ENCODE peak calls at places on chromosomes 11 and 22, in nine cellular contexts. N is ovary, S is HepG2, O is tibial nerve, D is transverse colon, B is IMR-90, A is body of pancreas, L is prostate gland, G is heart left ventricle. Y is an unnamed sample.

GRCh38 chr11:24709928-24710565 is 213.2 kb downstream of the LUZP2 start:
- DNase-seq in N (no peak), S (no peak), O (no peak), D (no peak), B (no peak), A (no peak), L (no peak), G (no peak), Y (no peak)

GRCh38 chr11:2289350-2289749 is 12.4 kb downstream of the C11orf21 start:
- DNase-seq in N (no peak), S (no peak), O (no peak), D (no peak), B (no peak), A (peak; percentile 31), L (no peak), G (peak; percentile 35), Y (peak; percentile 40)

GRCh38 chr11:122226810-122227379 is 110.9 kb upstream of the BLID start:
- DNase-seq in N (no peak), S (no peak), O (no peak), D (no peak), B (no peak), A (no peak), L (no peak), G (no peak), Y (no peak)

GRCh38 chr22:36790648-36791047 is 14.7 kb upstream of the IFT27 start:
- DNase-seq in N (no peak), S (no peak), O (no peak), D (no peak), B (no peak), A (no peak), L (no peak), G (no peak), Y (no peak)

GRCh38 chr11:60973699-60974098 is 2.2 kb downstream of the CD6 start:
- DNase-seq in N (no peak), S (no peak), O (no peak), D (no peak), B (no peak), A (no peak), L (no peak), G (no peak), Y (no peak)

GRCh38 chr11:127059286-127060200 is 59.0 kb upstream of the KIRREL3 start:
- DNase-seq in N (no peak), S (no peak), O (no peak), D (no peak), B (no peak), A (no peak), L (no peak), G (no peak), Y (peak; percentile 10)

GRCh38 chr22:27829620-27830019 is 28.1 kb upstream of the MN1 start:
- DNase-seq in N (no peak), S (no peak), O (no peak), D (no peak), B (no peak), A (no peak), L (no peak), G (no peak), Y (no peak)

GRCh38 chr11:131463609-131464008 is 93.2 kb downstream of the NTM start:
- DNase-seq in N (no peak), S (no peak), O (no peak), D (no peak), B (no peak), A (no peak), L (no peak), G (no peak), Y (no peak)

GRCh38 chr11:102361100-102362021 is 14.3 kb downstream of the BIRC2 start:
- DNase-seq in N (no peak), S (no peak), O (no peak), D (no peak), B (peak; percentile 17), A (no peak), L (no peak), G (no peak), Y (no peak)

GRCh38 chr11:665707-666281 is 28.7 kb downstream of the DRD4 start:
- DNase-seq in N (no peak), S (no peak), O (no peak), D (no peak), B (peak; percentile 29), A (no peak), L (peak; percentile 79), G (no peak), Y (no peak)

GRCh38 chr11:131717616-131718015 is 347.2 kb downstream of the NTM start:
- DNase-seq in N (no peak), S (no peak), O (no peak), D (no peak), B (no peak), A (no peak), L (no peak), G (no peak), Y (no peak)

GRCh38 chr11:22078063-22078462 is 114.8 kb upstream of the ANO5 start:
- DNase-seq in N (no peak), S (no peak), O (no peak), D (no peak), B (no peak), A (no peak), L (no peak), G (no peak), Y (no peak)

GRCh38 chr11:58647141-58647699 is 24.8 kb downstream of the CNTF start:
- DNase-seq in N (no peak), S (no peak), O (no peak), D (no peak), B (no peak), A (no peak), L (no peak), G (no peak), Y (no peak)

GRCh38 chr11:2732940-2733628 is 33.3 kb upstream of the KCNQ1OT1 start:
- DNase-seq in N (peak; percentile 12), S (no peak), O (no peak), D (no peak), B (no peak), A (no peak), L (no peak), G (no peak), Y (no peak)

GRCh38 chr11:14336507-14337503 is 22.2 kb downstream of the RRAS2 start:
- DNase-seq in N (no peak), S (peak; percentile 85), O (no peak), D (no peak), B (peak; percentile 99), A (no peak), L (no peak), G (no peak), Y (no peak)

GRCh38 chr22:30048711-30049110 is 31.6 kb upstream of the HORMAD2 start:
- DNase-seq in N (no peak), S (no peak), O (no peak), D (no peak), B (peak; percentile 44), A (no peak), L (no peak), G (no peak), Y (no peak)

DNA sequence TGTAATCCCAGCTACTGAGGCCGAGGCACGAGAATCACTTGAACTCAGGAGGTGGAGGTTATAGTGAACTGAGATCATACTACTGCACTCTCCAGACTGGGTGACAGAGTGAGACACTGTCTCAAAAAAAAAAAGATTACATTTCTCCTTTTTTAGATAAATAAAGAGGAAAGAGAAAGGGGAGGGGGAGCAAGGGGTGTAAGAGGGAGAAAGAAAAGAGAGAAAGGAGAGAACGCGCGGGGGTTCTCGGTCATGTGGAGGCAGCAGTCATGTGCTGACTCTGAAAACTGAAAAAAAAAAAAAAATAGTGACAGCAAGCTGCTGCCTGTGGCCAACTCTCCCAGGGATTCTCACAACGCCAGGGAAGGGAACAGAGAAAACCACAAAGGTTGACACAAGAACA is 14.3 kb downstream of the SCGB1A1 start:
- DNase-seq in N (no peak), S (no peak), O (no peak), D (no peak), B (no peak), A (no peak), L (peak; percentile 29), G (no peak), Y (no peak)
- TF ChIP-seq POLR2A in N (no peak), S (no peak), O (no peak), D (no peak), B (no peak), A (no peak), L (no peak), G (no peak), Y (no peak)

DNA sequence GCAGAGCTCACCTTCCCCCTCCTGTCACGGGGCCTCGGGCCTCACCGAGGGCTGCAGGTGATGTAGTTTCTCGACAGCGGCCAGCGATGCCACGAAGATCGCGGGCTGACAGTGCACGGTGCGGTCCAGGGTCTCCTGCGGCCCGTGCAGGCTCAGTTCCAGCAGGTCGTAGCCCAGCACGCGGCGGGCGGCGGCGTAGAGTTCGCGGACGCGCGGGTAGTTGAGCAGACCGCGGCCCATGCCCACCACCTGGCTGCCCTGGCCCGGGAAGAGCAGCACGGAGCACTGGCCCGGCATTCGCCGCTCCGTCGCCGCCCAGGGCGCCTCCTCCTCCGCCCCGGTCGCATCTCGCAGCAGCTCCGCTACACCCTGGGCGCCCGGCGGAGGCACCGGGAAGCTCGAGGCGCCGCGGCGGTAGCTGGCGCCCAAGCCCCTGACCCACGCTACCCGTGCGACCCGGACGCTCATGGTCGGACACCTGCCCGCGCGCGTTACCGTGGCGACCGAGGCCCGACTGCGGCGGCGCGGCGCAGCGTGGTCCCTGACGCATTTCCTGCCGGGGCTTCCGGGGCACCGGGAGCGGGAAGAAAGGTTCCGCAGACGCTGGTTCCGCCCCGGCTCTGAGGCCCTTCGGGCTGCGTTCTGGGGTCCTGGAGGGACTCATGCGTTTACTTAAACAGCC is at the start of gene MCAT:
- DNase-seq in N (peak; percentile 82), S (peak; percentile 61), O (peak; percentile 74), D (peak; percentile 90), B (peak; percentile 68), A (peak; percentile 85), L (peak; percentile 75), G (peak; percentile 89), Y (peak; percentile 96)
- TF ChIP-seq POLR2A in N (peak; percentile 56), S (peak; percentile 60), O (no peak), D (peak; percentile 54), B (peak; percentile 34), A (peak; percentile 28), L (peak; percentile 57), G (peak; percentile 55), Y (peak; percentile 11)

DNA sequence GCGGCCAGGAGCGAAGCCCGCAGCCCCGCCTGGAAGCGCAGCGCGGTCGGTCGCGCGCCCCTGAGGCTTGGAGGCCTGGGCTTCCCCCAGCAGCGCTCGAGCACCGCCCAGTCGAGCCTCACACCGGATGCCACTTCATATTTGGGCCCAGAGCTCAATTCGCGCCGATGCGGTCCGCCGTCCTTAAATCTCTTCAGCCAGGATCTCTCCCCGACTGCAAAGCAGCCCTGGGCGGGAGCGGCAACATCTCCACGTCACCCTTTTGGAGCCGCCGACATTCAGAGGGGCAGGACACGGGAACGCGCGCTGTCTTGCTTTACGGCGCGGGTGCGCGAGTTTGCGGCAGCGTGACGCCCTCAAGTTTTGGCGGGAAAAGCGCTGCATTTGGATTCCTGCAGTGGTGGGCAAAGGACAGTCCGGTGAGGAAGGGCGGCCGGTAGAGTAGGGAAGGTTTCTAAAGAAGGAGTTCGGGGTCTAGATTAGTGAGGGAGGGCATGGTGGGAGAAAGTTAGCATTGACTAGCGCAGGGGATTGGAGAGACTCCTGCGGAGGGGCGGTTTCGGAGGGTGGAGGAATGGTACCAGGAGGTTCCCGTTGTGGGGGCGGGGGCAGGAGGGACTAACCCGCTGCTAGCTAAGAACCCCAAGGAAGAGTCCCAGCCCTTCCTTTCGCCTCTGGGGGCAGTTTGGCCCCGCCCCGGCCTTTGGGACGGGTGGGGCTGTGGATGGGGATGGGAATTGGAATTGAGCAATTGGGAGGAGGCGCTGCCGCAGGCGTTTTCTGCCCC is 824 bp downstream of the CHEK1 start:
- DNase-seq in N (peak; percentile 91), S (peak; percentile 82), O (peak; percentile 68), D (peak; percentile 90), B (peak; percentile 85), A (peak; percentile 87), L (peak; percentile 82), G (peak; percentile 86), Y (peak; percentile 96)
- TF ChIP-seq POLR2A in N (peak; percentile 57), S (peak; percentile 61), O (peak; percentile 75), D (peak; percentile 79), B (peak; percentile 78), A (peak; percentile 85), L (peak; percentile 76), G (peak; percentile 48), Y (no peak)

GRCh38 chr11:85095239-85095638 is 531.9 kb downstream of the DLG2 start:
- DNase-seq in N (no peak), S (no peak), O (no peak), D (no peak), B (no peak), A (no peak), L (no peak), G (no peak), Y (no peak)
- TF ChIP-seq POLR2A in N (no peak), S (no peak), O (no peak), D (no peak), B (no peak), A (no peak), L (no peak), G (no peak), Y (no peak)

Y was measured in lower leg skin.